ENCODE peak calls at places on chromosomes 2 and 18, in five cellular contexts. One of them, this sample, is unnamed.

GRCh38 chr2:25078171-25079049 is 36.5 kb downstream of the EFR3B start:
- DNase-seq in Peyer's patch: no peak
- DNase-seq in small intestine: peak
- DNase-seq in H9: no peak
- DNase-seq in IMR-90: peak
- DNase-seq in this sample: no peak

GRCh38 chr2:74938264-74938663 is 20.2 kb upstream of the POLE4 start:
- DNase-seq in Peyer's patch: no peak
- DNase-seq in small intestine: no peak
- DNase-seq in H9: no peak
- DNase-seq in IMR-90: no peak
- DNase-seq in this sample: no peak

GRCh38 chr18:62741118-62741566 is 25.8 kb downstream of the PHLPP1 start:
- DNase-seq in Peyer's patch: peak
- DNase-seq in small intestine: peak
- DNase-seq in H9: no peak
- DNase-seq in IMR-90: peak
- DNase-seq in this sample: no peak

GRCh38 chr2:164567335-164567989 is 53.8 kb downstream of the GRB14 start:
- DNase-seq in Peyer's patch: no peak
- DNase-seq in small intestine: no peak
- DNase-seq in H9: no peak
- DNase-seq in IMR-90: no peak
- DNase-seq in this sample: no peak

GRCh38 chr2:126877861-126878565 is 20.7 kb upstream of the TEX51 start:
- DNase-seq in Peyer's patch: peak
- DNase-seq in small intestine: no peak
- DNase-seq in H9: no peak
- DNase-seq in IMR-90: no peak
- DNase-seq in this sample: no peak

GRCh38 chr18:32301976-32302743 is 112.3 kb downstream of the MEP1B start:
- DNase-seq in Peyer's patch: no peak
- DNase-seq in small intestine: peak
- DNase-seq in H9: no peak
- DNase-seq in IMR-90: peak
- DNase-seq in this sample: no peak

GRCh38 chr2:112794841-112795240 is 10.5 kb upstream of the IL1A start:
- DNase-seq in Peyer's patch: peak
- DNase-seq in small intestine: peak
- DNase-seq in H9: no peak
- DNase-seq in IMR-90: no peak
- DNase-seq in this sample: no peak

GRCh38 chr2:133045787-133046186 is 375.8 kb upstream of the LYPD1 start:
- DNase-seq in Peyer's patch: no peak
- DNase-seq in small intestine: no peak
- DNase-seq in H9: no peak
- DNase-seq in IMR-90: peak
- DNase-seq in this sample: no peak

GRCh38 chr2:70941186-70941585 is 5.5 kb downstream of the ATP6V1B1 start:
- DNase-seq in Peyer's patch: no peak
- DNase-seq in small intestine: no peak
- DNase-seq in H9: peak
- DNase-seq in IMR-90: no peak
- DNase-seq in this sample: no peak

GRCh38 chr2:126419403-126419802 is 236.6 kb upstream of the GYPC start:
- DNase-seq in Peyer's patch: no peak
- DNase-seq in small intestine: no peak
- DNase-seq in H9: no peak
- DNase-seq in IMR-90: no peak
- DNase-seq in this sample: no peak

GRCh38 chr2:23445450-23445868 is 60.5 kb downstream of the KLHL29 start:
- DNase-seq in Peyer's patch: no peak
- DNase-seq in small intestine: no peak
- DNase-seq in H9: no peak
- DNase-seq in IMR-90: peak
- DNase-seq in this sample: no peak

GRCh38 chr2:54486766-54487165 is 30.6 kb downstream of the SPTBN1 start:
- DNase-seq in Peyer's patch: no peak
- DNase-seq in small intestine: no peak
- DNase-seq in H9: no peak
- DNase-seq in IMR-90: no peak
- DNase-seq in this sample: no peak

GRCh38 chr2:59196511-59196910 is 955.4 kb upstream of the FANCL start:
- DNase-seq in Peyer's patch: no peak
- DNase-seq in small intestine: no peak
- DNase-seq in H9: no peak
- DNase-seq in IMR-90: peak
- DNase-seq in this sample: no peak

GRCh38 chr2:101133492-101134101 is 17.6 kb downstream of the TBC1D8 start:
- DNase-seq in Peyer's patch: no peak
- DNase-seq in small intestine: no peak
- DNase-seq in H9: no peak
- DNase-seq in IMR-90: no peak
- DNase-seq in this sample: no peak

GRCh38 chr2:198518935-198519334 is 714.5 kb downstream of the PLCL1 start:
- DNase-seq in Peyer's patch: no peak
- DNase-seq in small intestine: no peak
- DNase-seq in H9: no peak
- DNase-seq in IMR-90: no peak
- DNase-seq in this sample: no peak

GRCh38 chr2:198408171-198408570 is 603.8 kb downstream of the PLCL1 start:
- DNase-seq in Peyer's patch: no peak
- DNase-seq in small intestine: no peak
- DNase-seq in H9: no peak
- DNase-seq in IMR-90: no peak
- DNase-seq in this sample: no peak

DNA sequence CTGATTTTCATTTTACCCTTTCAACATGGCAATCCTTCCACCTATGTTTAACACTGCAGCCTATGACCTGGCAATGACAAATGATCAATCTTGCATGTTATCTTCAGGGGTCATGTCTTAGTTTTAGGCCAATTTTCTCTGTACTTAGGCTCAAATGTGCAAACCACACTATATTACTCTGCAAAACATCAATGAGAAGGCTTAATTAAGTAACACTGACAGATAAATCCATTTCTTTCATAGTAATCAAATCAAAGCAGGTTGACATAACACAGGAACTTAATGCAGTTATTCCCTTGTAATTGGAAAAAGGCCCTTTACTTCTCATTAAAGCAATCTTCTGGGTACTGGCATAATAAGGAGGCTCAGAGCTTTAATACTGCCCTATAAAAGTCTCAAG is 114.5 kb downstream of the TCF4 start:
- DNase-seq in Peyer's patch: no peak
- DNase-seq in small intestine: no peak
- DNase-seq in H9: no peak
- DNase-seq in IMR-90: no peak
- DNase-seq in this sample: no peak
- H3K27ac ChIP-seq in Peyer's patch: no peak
- H3K27ac ChIP-seq in small intestine: no peak
- H3K27ac ChIP-seq in H9: no peak
- H3K27ac ChIP-seq in IMR-90: no peak
- H3K27ac ChIP-seq in this sample: no peak

DNA sequence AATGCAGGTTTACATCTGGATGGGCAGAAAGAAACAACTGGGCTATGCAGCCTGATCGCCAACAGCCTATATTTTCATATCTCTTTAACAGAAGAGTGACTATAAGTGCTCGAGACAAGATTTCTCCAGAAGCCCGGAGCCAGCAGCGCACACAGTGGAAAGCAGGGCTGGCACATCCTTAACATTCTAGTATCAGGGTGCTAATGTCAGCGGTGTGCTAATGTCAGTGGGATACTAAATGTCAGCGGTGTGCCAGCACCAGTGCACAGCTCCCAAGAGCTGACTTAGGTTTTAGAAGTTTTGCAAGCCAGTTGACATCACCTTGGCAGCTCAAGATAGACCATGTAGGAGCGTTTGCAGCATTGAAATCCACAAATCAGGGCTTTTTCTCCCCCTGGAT is 8.3 kb downstream of the BMP10 start:
- DNase-seq in Peyer's patch: no peak
- DNase-seq in small intestine: no peak
- DNase-seq in H9: no peak
- DNase-seq in IMR-90: no peak
- DNase-seq in this sample: no peak
- H3K27ac ChIP-seq in Peyer's patch: no peak
- H3K27ac ChIP-seq in small intestine: no peak
- H3K27ac ChIP-seq in H9: no peak
- H3K27ac ChIP-seq in IMR-90: no peak
- H3K27ac ChIP-seq in this sample: no peak

DNA sequence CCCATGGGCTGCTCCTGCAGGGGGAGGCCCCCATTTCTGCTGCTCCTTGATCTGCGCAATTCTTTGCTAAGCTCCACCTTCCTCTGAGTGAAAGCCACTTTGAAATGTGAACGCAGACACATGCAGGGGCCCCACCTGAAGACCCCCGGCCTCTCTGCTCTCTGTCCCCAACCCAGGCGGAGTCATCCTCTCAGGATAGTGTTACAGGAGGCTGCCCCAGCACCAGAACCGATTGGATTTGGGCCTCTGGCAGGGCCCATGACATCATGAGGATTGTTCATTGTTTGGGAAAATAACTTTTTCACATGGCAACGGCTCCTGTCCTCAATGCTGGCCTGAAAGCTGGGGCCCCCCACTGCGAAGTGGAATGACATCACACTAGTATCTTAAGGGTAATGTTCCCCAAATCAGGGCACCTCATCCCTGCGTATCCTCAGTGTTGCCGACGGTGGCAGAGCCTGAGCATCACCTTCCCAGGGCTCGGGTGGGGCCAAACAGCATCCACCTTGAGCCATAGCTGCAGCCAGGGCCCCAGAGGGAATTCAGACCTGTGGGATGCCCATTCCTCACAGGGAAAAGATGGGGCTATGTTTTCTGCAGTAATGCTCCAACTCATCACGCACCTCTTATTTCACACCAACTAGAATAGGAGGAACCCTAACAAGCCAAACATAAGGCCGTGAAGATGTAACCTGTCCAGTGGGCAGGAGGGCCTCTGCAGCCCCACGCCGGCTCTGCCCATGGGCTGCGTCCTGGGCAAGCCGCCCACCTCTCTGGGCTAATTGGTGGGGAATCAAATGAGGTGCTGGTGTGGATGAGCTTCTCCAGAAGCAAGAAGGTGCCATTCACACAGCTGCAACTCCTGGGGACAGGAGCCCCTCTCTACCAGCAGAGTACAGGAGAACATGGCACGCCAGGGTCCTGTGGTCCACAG is 2.7 kb upstream of the ERFE start:
- DNase-seq in Peyer's patch: no peak
- DNase-seq in small intestine: no peak
- DNase-seq in H9: no peak
- DNase-seq in IMR-90: peak
- DNase-seq in this sample: no peak
- H3K27ac ChIP-seq in Peyer's patch: no peak
- H3K27ac ChIP-seq in small intestine: peak
- H3K27ac ChIP-seq in H9: no peak
- H3K27ac ChIP-seq in IMR-90: peak
- H3K27ac ChIP-seq in this sample: no peak

GRCh38 chr2:26716769-26717168 is 24.2 kb downstream of the KCNK3 start:
- DNase-seq in Peyer's patch: no peak
- DNase-seq in small intestine: no peak
- DNase-seq in H9: no peak
- DNase-seq in IMR-90: no peak
- DNase-seq in this sample: no peak
- H3K27ac ChIP-seq in Peyer's patch: no peak
- H3K27ac ChIP-seq in small intestine: no peak
- H3K27ac ChIP-seq in H9: no peak
- H3K27ac ChIP-seq in IMR-90: no peak
- H3K27ac ChIP-seq in this sample: no peak

DNA sequence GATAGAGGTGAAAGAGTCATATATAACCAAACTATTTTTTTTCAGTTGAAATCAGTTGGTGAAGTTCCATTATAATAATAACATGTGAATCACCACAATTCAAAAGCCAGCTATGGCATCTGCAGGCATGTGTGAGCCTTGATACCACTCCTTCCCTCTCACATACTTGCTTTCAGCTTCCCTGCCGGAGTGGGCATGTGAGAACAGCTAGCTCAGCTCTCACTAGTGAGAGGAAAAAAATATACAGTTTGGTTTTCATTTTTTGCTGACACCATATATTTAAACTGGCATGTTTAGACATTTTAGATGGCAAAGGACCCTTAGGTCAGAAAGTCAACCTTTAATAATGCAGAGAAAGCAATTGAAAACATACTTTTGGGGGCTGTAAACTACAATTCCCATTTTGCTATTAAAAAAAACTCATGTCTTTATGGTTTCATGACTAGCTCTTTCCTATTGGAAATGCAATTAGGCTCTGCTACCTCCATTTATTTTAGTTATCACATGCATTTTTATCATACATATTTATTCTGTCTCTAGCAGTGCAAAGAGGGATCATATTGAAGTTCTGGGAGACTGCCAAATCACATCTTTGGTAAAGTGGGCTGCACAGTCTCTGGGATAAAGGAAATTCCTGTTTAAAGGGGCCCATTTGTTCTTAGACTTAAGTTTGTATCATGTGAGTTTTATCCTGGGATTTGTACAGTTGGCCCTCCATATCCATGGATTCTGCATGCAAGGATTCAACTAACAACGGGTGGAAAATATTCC is 33.2 kb upstream of the SLC40A1 start:
- DNase-seq in Peyer's patch: no peak
- DNase-seq in small intestine: peak
- DNase-seq in H9: no peak
- DNase-seq in IMR-90: peak
- DNase-seq in this sample: no peak
- H3K27ac ChIP-seq in Peyer's patch: no peak
- H3K27ac ChIP-seq in small intestine: no peak
- H3K27ac ChIP-seq in H9: no peak
- H3K27ac ChIP-seq in IMR-90: peak
- H3K27ac ChIP-seq in this sample: no peak

This sample was measured in substantia nigra.